ENCODE peak calls at places on chromosomes 12 and 14, in five cellular contexts. One of them, this sample, is unnamed. For H3K4me1, the result is how much of the 10 kb centered on the place peaks cover.

GRCh38 chr14:105299654-105300541 is 903 bp downstream of the BRF1 start:
- DNase-seq in IMR-90: no peak
- DNase-seq in mesenchymal stem cell: peak
- DNase-seq in H1: no peak
- DNase-seq in H9: peak
- DNase-seq in this sample: peak

GRCh38 chr14:29037428-29037827 is 270.8 kb downstream of the FOXG1 start:
- DNase-seq in IMR-90: peak
- DNase-seq in mesenchymal stem cell: peak
- DNase-seq in H1: no peak
- DNase-seq in H9: no peak
- DNase-seq in this sample: no peak

GRCh38 chr12:95385246-95385645 is 88.7 kb upstream of the METAP2 start:
- DNase-seq in IMR-90: peak
- DNase-seq in mesenchymal stem cell: no peak
- DNase-seq in H1: no peak
- DNase-seq in H9: no peak
- DNase-seq in this sample: no peak

GRCh38 chr12:50221228-50222008 is 54.2 kb upstream of the CERS5 start:
- DNase-seq in IMR-90: peak
- DNase-seq in mesenchymal stem cell: peak
- DNase-seq in H1: no peak
- DNase-seq in H9: no peak
- DNase-seq in this sample: peak

GRCh38 chr12:124233846-124234620 is 60.9 kb upstream of the RFLNA start:
- DNase-seq in IMR-90: no peak
- DNase-seq in mesenchymal stem cell: peak
- DNase-seq in H1: no peak
- DNase-seq in H9: no peak
- DNase-seq in this sample: no peak

GRCh38 chr14:23559010-23559920 is 3.2 kb downstream of the THTPA start:
- DNase-seq in IMR-90: peak
- DNase-seq in mesenchymal stem cell: peak
- DNase-seq in H1: no peak
- DNase-seq in H9: peak
- DNase-seq in this sample: peak

GRCh38 chr14:95245334-95245733 is 74.4 kb downstream of the CLMN start:
- DNase-seq in IMR-90: no peak
- DNase-seq in mesenchymal stem cell: no peak
- DNase-seq in H1: no peak
- DNase-seq in H9: no peak
- DNase-seq in this sample: no peak

GRCh38 chr14:102450206-102451063 is 59.1 kb downstream of the ANKRD9 start:
- DNase-seq in IMR-90: no peak
- DNase-seq in mesenchymal stem cell: no peak
- DNase-seq in H1: no peak
- DNase-seq in H9: no peak
- DNase-seq in this sample: no peak

GRCh38 chr14:93970589-93970966 is 5.8 kb downstream of the ASB2 start:
- DNase-seq in IMR-90: no peak
- DNase-seq in mesenchymal stem cell: no peak
- DNase-seq in H1: no peak
- DNase-seq in H9: no peak
- DNase-seq in this sample: no peak

GRCh38 chr12:125187148-125187733 is 122.0 kb downstream of the AACS start:
- DNase-seq in IMR-90: no peak
- DNase-seq in mesenchymal stem cell: no peak
- DNase-seq in H1: no peak
- DNase-seq in H9: no peak
- DNase-seq in this sample: no peak

GRCh38 chr14:68358978-68359861 is 433.6 kb downstream of the ZFP36L1 start:
- DNase-seq in IMR-90: no peak
- DNase-seq in mesenchymal stem cell: no peak
- DNase-seq in H1: no peak
- DNase-seq in H9: no peak
- DNase-seq in this sample: no peak

GRCh38 chr14:31291210-31291609 is 83.6 kb upstream of the HECTD1 start:
- DNase-seq in IMR-90: no peak
- DNase-seq in mesenchymal stem cell: peak
- DNase-seq in H1: no peak
- DNase-seq in H9: no peak
- DNase-seq in this sample: no peak

GRCh38 chr12:81668475-81668874 is 90.7 kb downstream of the PPFIA2 start:
- DNase-seq in IMR-90: peak
- DNase-seq in mesenchymal stem cell: peak
- DNase-seq in H1: no peak
- DNase-seq in H9: no peak
- DNase-seq in this sample: no peak

GRCh38 chr12:94570161-94570560 is 80.2 kb downstream of the TMCC3 start:
- DNase-seq in IMR-90: peak
- DNase-seq in mesenchymal stem cell: no peak
- DNase-seq in H1: no peak
- DNase-seq in H9: no peak
- DNase-seq in this sample: no peak

GRCh38 chr12:128323526-128323925 is 56.6 kb downstream of the TMEM132C start:
- DNase-seq in IMR-90: no peak
- DNase-seq in mesenchymal stem cell: no peak
- DNase-seq in H1: no peak
- DNase-seq in H9: peak
- DNase-seq in this sample: no peak

GRCh38 chr12:59383426-59383822 is 212.4 kb upstream of the SLC16A7 start:
- DNase-seq in IMR-90: peak
- DNase-seq in mesenchymal stem cell: peak
- DNase-seq in H1: no peak
- DNase-seq in H9: no peak
- DNase-seq in this sample: no peak

GRCh38 chr12:59382678-59383425 is 213.0 kb upstream of the SLC16A7 start:
- DNase-seq in IMR-90: no peak
- DNase-seq in mesenchymal stem cell: no peak
- DNase-seq in H1: no peak
- DNase-seq in H9: no peak
- DNase-seq in this sample: no peak

GRCh38 chr12:59375633-59376032 is 220.2 kb upstream of the SLC16A7 start:
- DNase-seq in IMR-90: no peak
- DNase-seq in mesenchymal stem cell: no peak
- DNase-seq in H1: no peak
- DNase-seq in H9: no peak
- DNase-seq in this sample: no peak

GRCh38 chr12:59381106-59381505 is 214.7 kb upstream of the SLC16A7 start:
- DNase-seq in IMR-90: no peak
- DNase-seq in mesenchymal stem cell: no peak
- DNase-seq in H1: no peak
- DNase-seq in H9: no peak
- DNase-seq in this sample: no peak
- H2AFZ ChIP-seq in IMR-90: no peak
- H2AFZ ChIP-seq in mesenchymal stem cell: no peak
- H2AFZ ChIP-seq in H1: no peak
- H2AFZ ChIP-seq in H9: no peak
- H2AFZ ChIP-seq in this sample: no peak

GRCh38 chr14:51534623-51535022 is 117.1 kb upstream of the FRMD6 start:
- DNase-seq in IMR-90: peak
- DNase-seq in mesenchymal stem cell: peak
- DNase-seq in H1: no peak
- DNase-seq in H9: no peak
- DNase-seq in this sample: no peak
- H3K4me1 ChIP-seq in IMR-90: under half
- H3K4me1 ChIP-seq in mesenchymal stem cell: under half
- H3K4me1 ChIP-seq in H1: under half
- H3K4me1 ChIP-seq in H9: under half
- H3K4me1 ChIP-seq in this sample: under half

DNA sequence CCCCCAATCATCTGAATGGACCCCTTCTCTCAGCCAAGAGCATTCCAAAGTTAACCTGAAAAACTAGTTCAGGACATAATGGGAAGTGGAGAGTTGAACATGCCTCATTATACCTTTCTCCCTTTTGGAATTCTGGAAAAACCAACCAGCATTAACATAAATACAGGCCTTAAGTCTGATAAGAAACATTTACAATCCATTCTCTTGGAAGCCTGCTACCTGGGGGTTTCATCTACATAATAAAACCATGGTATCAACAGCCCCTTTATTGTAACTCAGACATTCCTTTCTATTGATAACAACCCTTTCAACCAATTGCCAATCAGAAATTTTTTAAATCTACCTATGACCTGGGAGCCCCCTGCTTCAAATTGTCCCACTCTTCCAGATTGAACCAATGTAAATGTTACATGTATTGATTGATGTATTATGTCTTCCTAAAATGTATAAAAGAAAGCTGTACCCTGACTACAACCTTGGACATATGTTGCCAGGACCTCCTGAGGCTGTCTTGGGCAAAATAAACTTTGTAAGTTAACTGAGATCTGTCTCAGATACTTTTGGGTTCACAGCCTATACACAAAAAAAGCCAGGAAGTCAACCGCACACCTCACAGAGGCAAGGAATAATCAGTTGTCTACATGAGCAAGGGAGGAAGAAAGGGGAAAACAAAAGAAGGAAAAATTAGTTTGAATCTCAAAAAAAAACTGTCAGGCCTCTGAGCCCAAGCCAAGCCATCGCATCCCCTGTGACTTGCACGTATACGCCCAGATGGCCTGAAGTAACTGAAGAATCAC is 17.6 kb upstream of the SSTR1 start:
- DNase-seq in IMR-90: no peak
- DNase-seq in mesenchymal stem cell: no peak
- DNase-seq in H1: no peak
- DNase-seq in H9: no peak
- DNase-seq in this sample: no peak
- H2BK5ac ChIP-seq in IMR-90: no peak
- H2BK5ac ChIP-seq in mesenchymal stem cell: no peak
- H2BK5ac ChIP-seq in H1: peak
- H2BK5ac ChIP-seq in H9: peak
- H2BK5ac ChIP-seq in this sample: no peak

GRCh38 chr14:36582874-36583241 is 444 bp upstream of the NKX2-8 start:
- DNase-seq in IMR-90: no peak
- DNase-seq in mesenchymal stem cell: no peak
- DNase-seq in H1: no peak
- DNase-seq in H9: no peak
- DNase-seq in this sample: no peak
- H2AFZ ChIP-seq in IMR-90: peak
- H2AFZ ChIP-seq in mesenchymal stem cell: no peak
- H2AFZ ChIP-seq in H1: no peak
- H2AFZ ChIP-seq in H9: no peak
- H2AFZ ChIP-seq in this sample: no peak

DNA sequence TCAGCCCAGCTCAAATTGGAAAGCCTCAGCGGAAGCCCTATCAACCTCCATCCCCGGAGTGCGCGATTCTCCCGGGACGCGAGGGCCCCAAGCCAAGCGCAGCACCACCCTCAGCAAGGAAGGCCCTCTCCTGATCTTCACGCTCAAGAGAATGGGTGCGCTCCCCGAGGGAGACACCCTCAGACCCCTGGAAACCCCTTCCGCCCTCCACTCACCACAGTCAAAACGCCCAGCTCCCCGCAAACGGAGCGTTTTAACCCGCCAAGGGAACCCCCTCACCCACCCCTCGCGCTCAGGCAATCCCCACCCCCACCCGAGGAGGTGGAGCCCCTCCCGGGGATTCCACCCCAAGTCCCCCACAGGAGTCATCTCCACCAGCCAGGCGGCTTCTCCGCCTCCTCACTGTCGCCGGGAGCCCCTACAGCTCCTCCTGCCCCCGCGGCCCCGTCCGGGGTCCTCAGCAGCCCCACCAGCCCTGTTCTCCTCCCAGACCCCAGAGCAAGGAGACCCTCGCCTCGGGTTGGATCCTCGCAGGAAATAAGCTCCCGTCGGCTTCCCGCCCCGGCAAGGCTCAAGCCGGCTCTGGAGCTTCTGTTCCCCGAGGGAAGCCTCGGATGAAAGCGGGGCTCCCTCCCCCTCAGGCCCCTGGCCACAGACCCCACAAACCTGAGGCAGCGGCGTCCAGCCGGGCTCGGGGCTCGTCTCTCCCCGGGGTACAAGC is 507 bp downstream of the BAZ2A start:
- DNase-seq in IMR-90: no peak
- DNase-seq in mesenchymal stem cell: peak
- DNase-seq in H1: no peak
- DNase-seq in H9: no peak
- DNase-seq in this sample: no peak
- H3K4me1 ChIP-seq in IMR-90: under half
- H3K4me1 ChIP-seq in mesenchymal stem cell: under half
- H3K4me1 ChIP-seq in H1: under half
- H3K4me1 ChIP-seq in H9: under half
- H3K4me1 ChIP-seq in this sample: under half

GRCh38 chr14:101237241-101237616 is 324.1 kb upstream of the DIO3 start:
- DNase-seq in IMR-90: no peak
- DNase-seq in mesenchymal stem cell: no peak
- DNase-seq in H1: no peak
- DNase-seq in H9: no peak
- DNase-seq in this sample: no peak

GRCh38 chr14:101236496-101237240 is 324.6 kb upstream of the DIO3 start:
- DNase-seq in IMR-90: no peak
- DNase-seq in mesenchymal stem cell: no peak
- DNase-seq in H1: no peak
- DNase-seq in H9: no peak
- DNase-seq in this sample: no peak

GRCh38 chr14:101234588-101234937 is 326.7 kb upstream of the DIO3 start:
- DNase-seq in IMR-90: no peak
- DNase-seq in mesenchymal stem cell: no peak
- DNase-seq in H1: no peak
- DNase-seq in H9: no peak
- DNase-seq in this sample: no peak

GRCh38 chr14:101235042-101235871 is 326.0 kb upstream of the DIO3 start:
- DNase-seq in IMR-90: peak
- DNase-seq in mesenchymal stem cell: peak
- DNase-seq in H1: no peak
- DNase-seq in H9: peak
- DNase-seq in this sample: peak

GRCh38 chr14:101235872-101236221 is 325.4 kb upstream of the DIO3 start:
- DNase-seq in IMR-90: no peak
- DNase-seq in mesenchymal stem cell: no peak
- DNase-seq in H1: no peak
- DNase-seq in H9: peak
- DNase-seq in this sample: no peak
- H2BK5ac ChIP-seq in IMR-90: no peak
- H2BK5ac ChIP-seq in mesenchymal stem cell: no peak
- H2BK5ac ChIP-seq in H1: no peak
- H2BK5ac ChIP-seq in H9: no peak
- H2BK5ac ChIP-seq in this sample: peak

GRCh38 chr12:19082365-19082911 is 47.1 kb upstream of the PLEKHA5 start:
- DNase-seq in IMR-90: no peak
- DNase-seq in mesenchymal stem cell: no peak
- DNase-seq in H1: no peak
- DNase-seq in H9: no peak
- DNase-seq in this sample: no peak
- H2AFZ ChIP-seq in IMR-90: no peak
- H2AFZ ChIP-seq in mesenchymal stem cell: no peak
- H2AFZ ChIP-seq in H1: no peak
- H2AFZ ChIP-seq in H9: no peak
- H2AFZ ChIP-seq in this sample: no peak